ENCODE peak calls at places on chromosome 13, in four cellular contexts. One of them, this sample, is unnamed.

GRCh38 chr13:77599351-77599750 is 63.8 kb downstream of the SCEL start:
- DNase-seq in PC-3: no peak
- DNase-seq in psoas muscle: no peak
- DNase-seq in heart right ventricle: no peak
- DNase-seq in this sample: no peak

GRCh38 chr13:76822691-76823267 is 63.4 kb downstream of the KCTD12 start:
- DNase-seq in PC-3: peak; percentile 53
- DNase-seq in psoas muscle: no peak
- DNase-seq in heart right ventricle: no peak
- DNase-seq in this sample: no peak

GRCh38 chr13:35630551-35631275 is 154.2 kb upstream of the MAB21L1 start:
- DNase-seq in PC-3: peak; percentile 71
- DNase-seq in psoas muscle: no peak
- DNase-seq in heart right ventricle: peak; percentile 7
- DNase-seq in this sample: peak; percentile 17

GRCh38 chr13:32202268-32202667 is 112.9 kb downstream of the ZAR1L start:
- DNase-seq in PC-3: no peak
- DNase-seq in psoas muscle: no peak
- DNase-seq in heart right ventricle: no peak
- DNase-seq in this sample: no peak

GRCh38 chr13:102440259-102440936 is 38.5 kb upstream of the FGF14 start:
- DNase-seq in PC-3: no peak
- DNase-seq in psoas muscle: no peak
- DNase-seq in heart right ventricle: no peak
- DNase-seq in this sample: no peak

GRCh38 chr13:95153647-95154405 is 147.4 kb downstream of the ABCC4 start:
- DNase-seq in PC-3: peak; percentile 41
- DNase-seq in psoas muscle: no peak
- DNase-seq in heart right ventricle: no peak
- DNase-seq in this sample: no peak

GRCh38 chr13:33363328-33363727 is 77.8 kb upstream of the STARD13 start:
- DNase-seq in PC-3: no peak
- DNase-seq in psoas muscle: no peak
- DNase-seq in heart right ventricle: no peak
- DNase-seq in this sample: peak; percentile 20

GRCh38 chr13:78657699-78658629 is 991 bp downstream of the OBI1 start:
- DNase-seq in PC-3: peak; percentile 38
- DNase-seq in psoas muscle: no peak
- DNase-seq in heart right ventricle: no peak
- DNase-seq in this sample: no peak

GRCh38 chr13:94182185-94182761 is 297.2 kb downstream of the DCT start:
- DNase-seq in PC-3: no peak
- DNase-seq in psoas muscle: no peak
- DNase-seq in heart right ventricle: no peak
- DNase-seq in this sample: no peak

GRCh38 chr13:24381539-24382265 is 72.3 kb downstream of the C1QTNF9 start:
- DNase-seq in PC-3: peak; percentile 5
- DNase-seq in psoas muscle: peak; percentile 30
- DNase-seq in heart right ventricle: no peak
- DNase-seq in this sample: no peak

GRCh38 chr13:41945926-41946325 is 15.0 kb downstream of the VWA8 start:
- DNase-seq in PC-3: no peak
- DNase-seq in psoas muscle: no peak
- DNase-seq in heart right ventricle: no peak
- DNase-seq in this sample: no peak

GRCh38 chr13:31236211-31236786 is 36.5 kb downstream of the B3GLCT start:
- DNase-seq in PC-3: peak; percentile 51
- DNase-seq in psoas muscle: no peak
- DNase-seq in heart right ventricle: no peak
- DNase-seq in this sample: no peak

GRCh38 chr13:42181381-42181953 is 90.5 kb upstream of the AKAP11 start:
- DNase-seq in PC-3: no peak
- DNase-seq in psoas muscle: no peak
- DNase-seq in heart right ventricle: no peak
- DNase-seq in this sample: peak; percentile 49

GRCh38 chr13:96575423-96576320 is 418.6 kb downstream of the OXGR1 start:
- DNase-seq in PC-3: no peak
- DNase-seq in psoas muscle: no peak
- DNase-seq in heart right ventricle: no peak
- DNase-seq in this sample: peak; percentile 83

GRCh38 chr13:20718958-20719566 is 15.6 kb downstream of the IL17D start:
- DNase-seq in PC-3: no peak
- DNase-seq in psoas muscle: no peak
- DNase-seq in heart right ventricle: no peak
- DNase-seq in this sample: no peak

GRCh38 chr13:20720499-20720898 is 17.0 kb downstream of the IL17D start:
- DNase-seq in PC-3: no peak
- DNase-seq in psoas muscle: no peak
- DNase-seq in heart right ventricle: no peak
- DNase-seq in this sample: peak; percentile 5

GRCh38 chr13:20721454-20722357 is 18.2 kb downstream of the IL17D start:
- DNase-seq in PC-3: peak; percentile 54
- DNase-seq in psoas muscle: peak; percentile 60
- DNase-seq in heart right ventricle: peak; percentile 64
- DNase-seq in this sample: peak; percentile 81

GRCh38 chr13:20719783-20720182 is 16.3 kb downstream of the IL17D start:
- DNase-seq in PC-3: no peak
- DNase-seq in psoas muscle: no peak
- DNase-seq in heart right ventricle: no peak
- DNase-seq in this sample: no peak

DNA sequence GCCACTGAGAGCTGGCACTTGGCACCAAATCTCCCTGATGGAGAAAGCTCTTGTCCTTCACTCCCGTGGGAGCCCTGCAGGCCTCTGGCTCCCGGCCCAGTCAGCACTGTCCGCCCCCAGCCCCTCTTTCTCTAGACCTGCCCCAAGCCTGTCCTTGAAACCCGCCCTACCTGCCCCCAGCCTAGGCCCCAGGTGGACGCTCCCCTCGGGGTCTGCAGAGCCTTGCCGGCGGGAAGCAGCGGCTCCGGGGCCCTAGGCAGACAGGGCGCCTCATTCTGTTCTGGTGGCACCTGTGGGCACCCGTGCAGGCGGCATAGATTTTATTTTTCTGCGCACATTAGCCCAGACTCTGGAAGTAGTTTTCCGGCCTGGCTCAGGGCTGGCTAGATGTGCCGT is 17.6 kb downstream of the IL17D start:
- DNase-seq in PC-3: no peak
- DNase-seq in psoas muscle: no peak
- DNase-seq in heart right ventricle: no peak
- DNase-seq in this sample: no peak
- H3K4me3 ChIP-seq in PC-3: no peak overlapping the region
- H3K4me3 ChIP-seq in psoas muscle: peak overlapping the region; percentile 67
- H3K4me3 ChIP-seq in heart right ventricle: no peak overlapping the region
- H3K4me3 ChIP-seq in this sample: no peak overlapping the region

DNA sequence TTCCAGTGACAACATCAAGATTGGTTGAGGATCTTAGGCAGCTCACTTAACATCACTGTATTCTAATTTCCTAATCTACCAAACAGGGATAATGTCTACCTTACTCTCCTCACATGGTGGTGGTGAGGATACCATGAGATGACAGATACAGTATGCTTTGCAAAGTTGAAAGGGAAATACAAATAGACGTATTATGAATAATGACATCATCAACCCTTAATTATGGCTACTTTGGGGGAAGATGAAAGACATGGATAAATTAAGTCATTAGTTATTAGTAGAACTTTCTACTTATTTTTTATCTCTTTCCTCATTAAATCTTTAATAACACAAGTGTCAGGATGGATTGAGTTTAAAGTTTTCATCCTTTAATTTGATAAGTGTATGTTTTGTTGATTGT is 532.5 kb downstream of the KLF12 start:
- DNase-seq in PC-3: no peak
- DNase-seq in psoas muscle: no peak
- DNase-seq in heart right ventricle: no peak
- DNase-seq in this sample: no peak
- H3K4me3 ChIP-seq in PC-3: no peak overlapping the region
- H3K4me3 ChIP-seq in psoas muscle: no peak overlapping the region
- H3K4me3 ChIP-seq in heart right ventricle: no peak overlapping the region
- H3K4me3 ChIP-seq in this sample: no peak overlapping the region

DNA sequence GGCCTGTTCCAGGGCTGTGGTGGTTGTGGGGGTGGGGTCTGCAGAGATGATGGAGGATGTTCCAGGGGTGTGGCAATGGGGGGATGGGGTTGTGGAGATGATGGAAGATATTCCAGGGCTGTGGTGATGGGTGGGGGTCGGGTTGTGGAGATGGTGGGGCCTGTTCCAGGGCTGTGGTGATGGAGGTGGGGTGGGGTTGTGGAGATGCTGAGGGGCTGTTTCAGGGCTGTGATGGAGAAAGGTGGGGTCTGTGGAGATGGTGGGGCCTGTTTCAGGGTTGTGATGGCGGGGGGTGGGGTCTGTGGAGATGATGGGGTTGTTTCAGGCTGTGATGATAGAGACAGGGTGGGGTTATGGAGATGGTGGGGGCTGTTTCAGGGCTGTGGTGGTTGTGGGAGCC is 62.0 kb downstream of the TEX29 start:
- DNase-seq in PC-3: no peak
- DNase-seq in psoas muscle: no peak
- DNase-seq in heart right ventricle: no peak
- DNase-seq in this sample: no peak
- H3K4me3 ChIP-seq in PC-3: no peak overlapping the region
- H3K4me3 ChIP-seq in psoas muscle: no peak overlapping the region
- H3K4me3 ChIP-seq in heart right ventricle: no peak overlapping the region
- H3K4me3 ChIP-seq in this sample: no peak overlapping the region

DNA sequence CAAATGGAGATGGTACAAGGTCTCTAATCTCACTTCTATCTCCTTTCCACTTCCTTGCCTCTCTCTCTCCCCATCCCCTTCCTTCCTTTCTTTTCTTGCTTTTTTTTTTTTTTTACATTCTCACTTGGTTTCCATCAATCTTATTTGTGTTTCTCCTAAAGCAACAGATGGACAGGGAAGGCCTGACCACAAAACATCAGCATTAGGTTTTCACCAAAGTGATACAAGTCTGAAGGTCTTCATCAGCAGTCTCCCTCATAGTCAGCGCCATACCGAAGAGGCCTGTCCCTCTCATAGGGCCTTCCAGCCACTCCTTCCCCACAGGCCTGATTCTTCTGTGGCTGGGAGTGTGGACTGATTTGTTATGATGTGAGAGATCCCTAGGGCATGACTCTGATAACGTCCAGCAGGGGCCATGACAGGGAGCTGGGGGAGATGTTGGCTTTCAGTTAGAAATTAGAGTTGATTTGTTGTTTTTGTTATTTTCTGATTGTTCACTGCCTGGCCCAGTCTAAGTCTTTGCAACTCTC is 158.7 kb downstream of the SLC7A1 start:
- DNase-seq in PC-3: no peak
- DNase-seq in psoas muscle: no peak
- DNase-seq in heart right ventricle: no peak
- DNase-seq in this sample: peak; percentile 18
- H3K4me3 ChIP-seq in PC-3: no peak overlapping the region
- H3K4me3 ChIP-seq in psoas muscle: no peak overlapping the region
- H3K4me3 ChIP-seq in heart right ventricle: no peak overlapping the region
- H3K4me3 ChIP-seq in this sample: no peak overlapping the region

GRCh38 chr13:39527961-39528720 is 74.9 kb downstream of the LHFPL6 start:
- DNase-seq in PC-3: peak; percentile 88
- DNase-seq in psoas muscle: peak; percentile 27
- DNase-seq in heart right ventricle: no peak
- DNase-seq in this sample: peak; percentile 25

GRCh38 chr13:39536274-39536673 is 66.7 kb downstream of the LHFPL6 start:
- DNase-seq in PC-3: no peak
- DNase-seq in psoas muscle: no peak
- DNase-seq in heart right ventricle: no peak
- DNase-seq in this sample: no peak

GRCh38 chr13:39527301-39527700 is 75.7 kb downstream of the LHFPL6 start:
- DNase-seq in PC-3: no peak
- DNase-seq in psoas muscle: no peak
- DNase-seq in heart right ventricle: no peak
- DNase-seq in this sample: no peak

GRCh38 chr13:39530996-39531395 is 72.0 kb downstream of the LHFPL6 start:
- DNase-seq in PC-3: peak; percentile 46
- DNase-seq in psoas muscle: no peak
- DNase-seq in heart right ventricle: no peak
- DNase-seq in this sample: no peak

GRCh38 chr13:39531646-39532045 is 71.3 kb downstream of the LHFPL6 start:
- DNase-seq in PC-3: peak; percentile 40
- DNase-seq in psoas muscle: no peak
- DNase-seq in heart right ventricle: no peak
- DNase-seq in this sample: no peak
- H3K4me3 ChIP-seq in PC-3: no peak overlapping the region
- H3K4me3 ChIP-seq in psoas muscle: no peak overlapping the region
- H3K4me3 ChIP-seq in heart right ventricle: no peak overlapping the region
- H3K4me3 ChIP-seq in this sample: no peak overlapping the region

GRCh38 chr13:22703601-22704209 is 477.1 kb upstream of the SGCG start:
- DNase-seq in PC-3: peak; percentile 56
- DNase-seq in psoas muscle: no peak
- DNase-seq in heart right ventricle: no peak
- DNase-seq in this sample: no peak
- H3K4me3 ChIP-seq in PC-3: no peak overlapping the region
- H3K4me3 ChIP-seq in psoas muscle: no peak overlapping the region
- H3K4me3 ChIP-seq in heart right ventricle: no peak overlapping the region
- H3K4me3 ChIP-seq in this sample: no peak overlapping the region

DNA sequence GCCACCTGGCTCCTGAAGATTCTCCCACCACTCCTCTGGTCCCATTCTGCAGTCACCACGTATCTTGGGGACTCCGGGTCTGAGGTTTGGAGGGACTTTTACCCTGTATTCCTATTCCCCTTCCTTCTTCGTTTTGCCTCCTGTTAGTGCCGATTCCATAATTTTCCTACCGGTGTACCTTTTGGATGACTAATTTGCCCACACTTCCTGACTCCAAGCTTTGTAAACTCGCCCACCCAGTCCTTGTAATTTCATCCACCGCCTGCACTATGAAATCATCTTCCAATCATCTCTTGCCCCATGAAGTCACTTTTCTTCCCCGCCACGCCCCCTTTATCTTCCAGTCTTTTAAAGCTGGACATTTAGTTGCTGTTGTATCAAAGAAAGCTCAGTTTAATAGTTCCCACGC is 572 bp downstream of the UCHL3 start:
- DNase-seq in PC-3: peak; percentile 75
- DNase-seq in psoas muscle: no peak
- DNase-seq in heart right ventricle: peak; percentile 13
- DNase-seq in this sample: no peak
- H3K4me3 ChIP-seq in PC-3: peak overlapping the region; percentile 89
- H3K4me3 ChIP-seq in psoas muscle: peak overlapping the region; percentile 85
- H3K4me3 ChIP-seq in heart right ventricle: peak overlapping the region; percentile 83
- H3K4me3 ChIP-seq in this sample: peak overlapping the region; percentile 70

DNA sequence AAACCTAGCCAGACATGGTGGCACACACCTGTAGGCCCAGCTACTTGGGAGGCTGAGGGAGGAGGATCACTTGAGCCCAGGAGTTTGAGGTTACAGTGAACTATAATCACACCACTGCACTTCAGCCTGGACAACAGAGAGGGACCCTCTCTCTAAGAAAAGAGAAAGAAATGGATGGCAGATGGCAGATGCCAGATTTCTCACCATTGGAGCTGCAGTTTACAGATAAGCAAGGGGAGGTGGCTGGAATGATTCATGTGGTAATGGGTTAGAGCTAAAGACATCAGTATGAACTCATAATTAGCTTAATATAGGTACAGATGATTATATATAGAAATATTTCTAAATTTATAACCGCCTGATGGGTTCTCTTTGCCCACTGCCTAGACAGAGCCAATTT is 80.1 kb upstream of the IPO5 start:
- DNase-seq in PC-3: no peak
- DNase-seq in psoas muscle: no peak
- DNase-seq in heart right ventricle: no peak
- DNase-seq in this sample: no peak
- H3K4me3 ChIP-seq in PC-3: no peak overlapping the region
- H3K4me3 ChIP-seq in psoas muscle: no peak overlapping the region
- H3K4me3 ChIP-seq in heart right ventricle: no peak overlapping the region
- H3K4me3 ChIP-seq in this sample: no peak overlapping the region

This sample was measured in right cardiac atrium.